ENCODE peak calls at places on chromosomes 16 and 17, in eight cellular contexts. R is stimulated activated CD8-positive, alpha-beta memory T cell treated with anti-CD3 and anti-CD28 coated beads, Interleukin-7, amount 100 ng/mL, for 4 hours; W is gastrocnemius medialis; E is choroid plexus epithelial cell; A is activated CD8-positive, alpha-beta memory T cell treated with anti-CD3 and anti-CD28 coated beads for 1 hour; O is ecto neural progenitor cell; L is stomach; U is aorta. B is an unnamed sample.

GRCh38 chr17:79831367-79832210 is 7.7 kb downstream of the CBX4 start:
- DNase-seq in A (no peak), W (no peak), U (peak; percentile 86), R (no peak), O (peak; percentile 87), E (peak; percentile 24), L (peak; percentile 91), B (no peak)

GRCh38 chr17:41959030-41959335 is 7.6 kb upstream of the CNP start:
- DNase-seq in L (no peak), U (no peak), E (peak; percentile 45), R (no peak), O (no peak), A (no peak), W (no peak), B (no peak)

GRCh38 chr17:61330174-61331150 is 69.2 kb upstream of the TBX2 start:
- DNase-seq in O (no peak), E (no peak), A (no peak), R (no peak), L (no peak), W (no peak), U (no peak), B (no peak)

GRCh38 chr17:77738666-77739531 is 219.6 kb upstream of the TNRC6C start:
- DNase-seq in W (peak; percentile 25), A (no peak), L (peak; percentile 22), O (peak; percentile 54), U (no peak), R (no peak), E (no peak), B (no peak)

GRCh38 chr17:17401271-17401781 is 75.5 kb upstream of the MED9 start:
- DNase-seq in U (no peak), L (no peak), R (no peak), A (no peak), E (no peak), W (no peak), O (no peak), B (no peak)

GRCh38 chr16:85027968-85028637 is 508 bp downstream of the KIAA0513 start:
- DNase-seq in R (no peak), U (no peak), E (no peak), L (no peak), A (no peak), O (no peak), W (no peak), B (no peak)

GRCh38 chr17:33242725-33243124 is 50.4 kb downstream of the ASIC2 start:
- DNase-seq in A (no peak), R (no peak), L (no peak), U (no peak), O (no peak), W (no peak), E (no peak), B (no peak)

GRCh38 chr17:21171970-21172510 is 41.9 kb downstream of the TMEM11 start:
- DNase-seq in R (no peak), E (no peak), A (no peak), O (peak; percentile 39), U (no peak), W (no peak), L (no peak), B (no peak)

GRCh38 chr17:37614391-37614790 is 5.2 kb upstream of the SYNRG start:
- DNase-seq in W (no peak), A (no peak), R (no peak), O (no peak), L (no peak), E (peak; percentile 77), U (no peak), B (no peak)

GRCh38 chr16:3866703-3867431 is 13.6 kb downstream of the CREBBP start:
- DNase-seq in W (no peak), R (no peak), U (no peak), L (no peak), O (no peak), A (no peak), E (no peak), B (no peak)

GRCh38 chr16:51343411-51343810 is 192.3 kb upstream of the SALL1 start:
- DNase-seq in R (no peak), W (no peak), O (no peak), E (peak; percentile 30), U (no peak), L (no peak), A (no peak), B (no peak)

GRCh38 chr17:924711-925480 is 54.7 kb downstream of the NXN start:
- DNase-seq in W (no peak), L (peak; percentile 52), O (no peak), R (no peak), U (no peak), A (no peak), E (no peak), B (no peak)

GRCh38 chr17:75698659-75699058 is 22.6 kb upstream of the ITGB4 start:
- DNase-seq in R (no peak), O (no peak), A (no peak), L (peak; percentile 33), E (no peak), U (no peak), W (no peak), B (no peak)

GRCh38 chr17:61591930-61592329 is 911 bp upstream of the NACA2 start:
- DNase-seq in U (no peak), R (no peak), L (no peak), O (no peak), W (no peak), E (no peak), A (no peak), B (no peak)

GRCh38 chr17:2215616-2216364 is 87.8 kb downstream of the SMG6 start:
- DNase-seq in U (peak; percentile 84), L (peak; percentile 57), E (peak; percentile 96), W (peak; percentile 68), A (peak; percentile 23), O (peak; percentile 63), R (peak; percentile 49), B (no peak)

GRCh38 chr16:67649494-67649931 is 4.6 kb downstream of the CARMIL2 start:
- DNase-seq in U (peak; percentile 77), O (peak; percentile 90), A (no peak), E (no peak), L (no peak), W (no peak), R (no peak), B (no peak)

GRCh38 chr17:78442648-78443128 is 64.2 kb downstream of the PGS1 start:
- DNase-seq in E (peak; percentile 90), U (peak; percentile 84), L (peak; percentile 48), W (peak; percentile 75), A (no peak), O (no peak), R (no peak), B (no peak)

GRCh38 chr16:85593503-85594195 is 19.5 kb upstream of the GSE1 start:
- DNase-seq in O (no peak), U (no peak), W (no peak), A (no peak), E (no peak), R (no peak), L (no peak), B (peak; percentile 43)

B was measured in cerebellar nuclear complex.